ENCODE peak calls at places on chromosome 16, in eight cellular contexts. I is mesendoderm, Q is fibroblast of the aortic adventitia, C is dorsolateral prefrontal cortex, K is AG04449, M is ovary, H is GM03348, V is HuH-7. L is an unnamed sample.

GRCh38 chr16:23392223-23392600 is 60.8 kb downstream of the COG7 start:
- DNase-seq in I (no peak), V (no peak), C (peak), H (no peak), Q (no peak), M (no peak), K (no peak), L (peak)

GRCh38 chr16:84976644-84977400 is 34.5 kb downstream of the ZDHHC7 start:
- DNase-seq in I (no peak), V (no peak), Q (no peak), K (no peak), H (no peak), M (no peak), C (no peak), L (no peak)

GRCh38 chr16:67394271-67395104 is 1.2 kb upstream of the TPPP3 start:
- DNase-seq in I (peak), Q (no peak), K (no peak), M (peak), V (no peak), H (no peak), C (no peak), L (peak)

GRCh38 chr16:57592591-57593003 is 35.8 kb upstream of the ADGRG1 start:
- DNase-seq in Q (no peak), C (no peak), K (no peak), M (no peak), I (no peak), V (no peak), H (no peak), L (peak)

GRCh38 chr16:88478889-88479794 is 26.1 kb downstream of the ZFPM1 start:
- DNase-seq in K (no peak), I (no peak), H (no peak), M (no peak), C (no peak), V (no peak), Q (no peak), L (no peak)

GRCh38 chr16:16945207-16945606 is 525.6 kb downstream of the XYLT1 start:
- DNase-seq in K (no peak), C (no peak), Q (no peak), I (no peak), H (no peak), M (no peak), V (no peak), L (no peak)

GRCh38 chr16:69555867-69556266 is 9.9 kb upstream of the NFAT5 start:
- DNase-seq in H (no peak), I (no peak), M (no peak), K (no peak), V (no peak), C (no peak), Q (no peak), L (no peak)

GRCh38 chr16:12061336-12062055 is 85.0 kb downstream of the SNX29 start:
- DNase-seq in K (no peak), C (no peak), Q (peak), V (no peak), M (no peak), I (no peak), H (no peak), L (peak)

GRCh38 chr16:64864232-64864803 is 257.5 kb downstream of the CDH11 start:
- DNase-seq in H (peak), M (no peak), I (no peak), V (no peak), C (no peak), Q (peak), K (peak), L (no peak)

GRCh38 chr16:66774981-66775380 is 23.6 kb upstream of the DYNC1LI2 start:
- DNase-seq in Q (peak), K (no peak), M (no peak), H (no peak), C (no peak), I (no peak), V (no peak), L (no peak)

GRCh38 chr16:67926181-67926742 is 5.4 kb downstream of the CTRL start:
- DNase-seq in C (peak), H (no peak), Q (peak), I (peak), K (no peak), M (no peak), V (no peak), L (no peak)

L was measured in kidney.